ENCODE peak calls at places on chromosomes 1 and 21, in nine cellular contexts. I is GM12891, V is breast epithelium, O is HCT116, Q is stomach, K is transverse colon, J is suprapubic skin, N is HepG2, W is K562. X is an unnamed sample.
A peak's percentile ranks its signal among the peaks of the same experiment; 100 is the strongest.

GRCh38 chr1:173445656-173446055 is 31.5 kb upstream of the PRDX6 start:
- DNase-seq in I (no peak), V (no peak), O (no peak), Q (no peak), K (no peak), J (no peak), N (no peak), W (no peak), X (no peak)

GRCh38 chr1:41383094-41383852 is 22.0 kb downstream of the FOXO6 start:
- DNase-seq in I (no peak), V (no peak), O (no peak), Q (no peak), K (no peak), J (no peak), N (no peak), W (no peak), X (no peak)

GRCh38 chr1:88141499-88142074 is 542.5 kb upstream of the PKN2 start:
- DNase-seq in I (no peak), V (no peak), O (no peak), Q (no peak), K (no peak), J (no peak), N (no peak), W (no peak), X (no peak)

GRCh38 chr1:46643368-46643775 is 24.8 kb downstream of the ATPAF1 start:
- DNase-seq in I (no peak), V (no peak), O (no peak), Q (no peak), K (peak; percentile 23), J (no peak), N (peak; percentile 58), W (no peak), X (peak; percentile 36)

GRCh38 chr1:40059292-40059959 is 18.9 kb downstream of the CAP1 start:
- DNase-seq in I (no peak), V (no peak), O (no peak), Q (no peak), K (peak; percentile 33), J (no peak), N (peak; percentile 43), W (peak; percentile 37), X (no peak)

GRCh38 chr1:100785399-100786082 is 66.0 kb downstream of the VCAM1 start:
- DNase-seq in I (no peak), V (no peak), O (no peak), Q (no peak), K (no peak), J (no peak), N (no peak), W (peak; percentile 15), X (no peak)

GRCh38 chr1:176206006-176206960 is 803 bp downstream of the COP1 start:
- DNase-seq in I (peak; percentile 31), V (peak; percentile 18), O (no peak), Q (peak; percentile 40), K (peak; percentile 62), J (no peak), N (peak; percentile 38), W (no peak), X (peak; percentile 6)

GRCh38 chr1:66576645-66577044 is 42.7 kb downstream of the SGIP1 start:
- DNase-seq in I (no peak), V (no peak), O (no peak), Q (no peak), K (no peak), J (no peak), N (peak; percentile 5), W (no peak), X (no peak)

GRCh38 chr1:243510928-243511327 is 255.1 kb downstream of the SDCCAG8 start:
- DNase-seq in I (no peak), V (no peak), O (no peak), Q (no peak), K (no peak), J (no peak), N (no peak), W (no peak), X (no peak)

GRCh38 chr1:165327538-165327937 is 29.0 kb downstream of the LMX1A start:
- DNase-seq in I (no peak), V (no peak), O (no peak), Q (no peak), K (no peak), J (no peak), N (no peak), W (no peak), X (no peak)

GRCh38 chr1:94926365-94926914 is 470 bp downstream of the CNN3 start:
- DNase-seq in I (peak; percentile 45), V (peak; percentile 32), O (no peak), Q (peak; percentile 50), K (peak; percentile 60), J (no peak), N (peak; percentile 36), W (no peak), X (peak; percentile 52)

GRCh38 chr21:10575311-10575667 is 53.9 kb downstream of the TPTE start:
- DNase-seq in I (no peak), V (no peak), O (no peak), Q (no peak), K (no peak), J (no peak), N (no peak), W (no peak), X (no peak)

GRCh38 chr1:5770981-5771765 is 221.1 kb downstream of the NPHP4 start:
- DNase-seq in I (no peak), V (no peak), O (no peak), Q (no peak), K (no peak), J (no peak), N (peak; percentile 5), W (no peak), X (no peak)

GRCh38 chr1:150563340-150564038 is 14.3 kb downstream of the ADAMTSL4 start:
- DNase-seq in I (no peak), V (peak; percentile 35), O (no peak), Q (peak; percentile 90), K (peak; percentile 79), J (peak; percentile 79), N (no peak), W (peak; percentile 7), X (peak; percentile 75)

GRCh38 chr1:55313903-55314302 is 98.7 kb upstream of the USP24 start:
- DNase-seq in I (no peak), V (no peak), O (no peak), Q (no peak), K (no peak), J (no peak), N (no peak), W (no peak), X (no peak)

GRCh38 chr1:151312439-151313225 is 14.6 kb downstream of the PI4KB start:
- DNase-seq in I (no peak), V (no peak), O (no peak), Q (no peak), K (no peak), J (no peak), N (no peak), W (no peak), X (no peak)

GRCh38 chr1:230199034-230199433 is 132.0 kb downstream of the GALNT2 start:
- DNase-seq in I (no peak), V (no peak), O (no peak), Q (peak; percentile 24), K (no peak), J (no peak), N (no peak), W (no peak), X (no peak)

GRCh38 chr21:25583370-25584133 is 23.7 kb downstream of the MRPL39 start:
- DNase-seq in I (no peak), V (no peak), O (no peak), Q (no peak), K (no peak), J (no peak), N (no peak), W (no peak), X (no peak)
- TF ChIP-seq POLR2A in I (peak; percentile 52), V (no peak), O (no peak), Q (no peak), K (no peak), J (no peak), N (no peak), W (no peak), X (no peak)

DNA sequence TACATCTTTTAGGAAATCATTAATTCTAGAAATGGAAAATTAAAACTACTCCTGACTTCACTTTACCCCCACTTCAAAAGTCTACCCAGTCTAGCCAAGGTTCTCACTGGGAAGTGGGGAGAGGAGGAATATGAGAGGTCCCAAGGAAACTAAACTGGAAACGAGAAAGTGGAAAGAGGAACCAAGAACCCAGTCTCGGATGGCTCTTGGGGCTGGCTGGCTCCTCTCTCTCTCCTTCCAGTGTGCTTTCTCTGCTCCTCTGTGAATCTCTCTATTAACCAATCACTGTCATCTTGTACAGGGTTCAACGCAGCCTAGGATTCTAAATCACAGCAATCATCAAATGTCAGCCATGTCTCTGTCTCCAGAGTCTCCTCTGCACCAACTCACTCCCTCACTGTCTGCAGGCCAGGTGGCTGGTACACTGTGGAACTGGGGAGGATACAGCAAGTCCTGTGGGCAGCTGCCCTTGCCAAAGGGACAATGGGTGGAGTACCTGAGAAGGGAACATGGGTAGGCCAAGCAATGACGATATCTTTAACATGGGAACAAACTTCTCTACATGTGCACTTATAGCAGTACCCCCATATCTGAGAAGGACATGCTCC is 33.7 kb downstream of the GNB1 start:
- DNase-seq in I (no peak), V (no peak), O (no peak), Q (peak; percentile 76), K (no peak), J (no peak), N (no peak), W (no peak), X (peak; percentile 66)
- TF ChIP-seq POLR2AphosphoS5 in I (no peak), V (no peak), O (no peak), Q (peak; percentile 56), K (no peak), J (no peak), N (no peak), W (no peak), X (peak; percentile 86)

GRCh38 chr1:155012052-155012546 is 9.5 kb downstream of the ZBTB7B start:
- DNase-seq in I (no peak), V (no peak), O (peak; percentile 62), Q (peak; percentile 70), K (peak; percentile 85), J (peak; percentile 91), N (no peak), W (peak; percentile 79), X (peak; percentile 73)
- TF ChIP-seq POLR2A in I (no peak), V (no peak), O (no peak), Q (no peak), K (peak; percentile 64), J (no peak), N (no peak), W (no peak), X (peak; percentile 41)

DNA sequence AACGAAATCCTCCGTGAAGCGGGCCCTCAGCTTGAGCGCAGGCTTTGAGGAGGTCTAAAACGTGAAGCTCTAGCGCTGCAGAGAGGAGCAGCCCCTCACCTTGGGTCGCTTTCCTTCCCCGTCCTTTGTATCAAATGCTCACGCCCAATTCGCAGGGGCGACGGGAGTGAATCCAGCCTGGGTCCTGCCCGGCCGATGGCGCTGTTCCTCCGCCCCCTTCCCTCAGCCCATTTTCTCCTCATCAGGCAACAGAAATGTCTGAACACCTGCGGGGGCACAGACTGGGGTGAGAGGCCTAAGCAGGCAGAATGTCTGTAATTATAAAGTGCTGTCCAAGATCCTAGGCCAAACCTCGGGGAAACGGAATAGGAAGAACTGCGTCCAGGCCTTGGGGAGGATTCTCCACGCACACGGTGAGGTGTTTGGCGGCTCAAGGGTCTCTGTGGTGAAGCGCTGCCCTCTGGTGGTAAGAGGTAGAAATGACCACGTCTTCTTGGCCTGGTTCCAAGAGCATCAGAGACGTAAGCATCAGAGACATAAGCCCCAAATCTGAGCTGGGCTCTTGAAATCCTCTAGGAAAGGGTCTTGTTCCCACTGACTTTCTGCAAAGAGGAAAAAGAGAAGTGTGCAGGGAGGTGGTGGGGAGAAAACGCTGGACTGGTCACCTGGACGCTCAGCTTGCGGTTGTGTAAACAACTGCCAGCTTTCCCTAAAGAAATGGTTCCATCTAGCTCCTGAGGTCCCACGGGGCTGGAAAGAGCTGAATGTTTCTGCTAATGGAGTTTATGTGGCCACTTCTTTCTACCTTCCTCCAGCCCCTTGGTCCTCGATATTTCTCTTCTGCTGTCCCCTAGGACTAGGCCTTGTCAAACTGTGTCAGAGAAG is 92.1 kb upstream of the CD53 start:
- DNase-seq in I (peak; percentile 37), V (peak; percentile 57), O (peak; percentile 74), Q (peak; percentile 75), K (peak; percentile 68), J (peak; percentile 79), N (peak; percentile 40), W (peak; percentile 89), X (peak; percentile 57)
- TF ChIP-seq POLR2AphosphoS5 in I (peak; percentile 24), V (no peak), O (peak; percentile 47), Q (no peak), K (no peak), J (no peak), N (no peak), W (peak; percentile 57), X (peak; percentile 29)